ENCODE peak calls at places on chromosome 1, in four cellular contexts. One of them, this sample, is unnamed.

GRCh38 chr1:115706009-115706362 is 62.5 kb downstream of the CASQ2 start:
- DNase-seq in WTC11: no peak
- DNase-seq in K562: no peak
- DNase-seq in HepG2: no peak
- DNase-seq in this sample: no peak

GRCh38 chr1:41416081-41416480 is 54.8 kb downstream of the FOXO6 start:
- DNase-seq in WTC11: no peak
- DNase-seq in K562: no peak
- DNase-seq in HepG2: no peak
- DNase-seq in this sample: no peak

GRCh38 chr1:162327791-162328165 is 48.9 kb downstream of the SPATA46 start:
- DNase-seq in WTC11: no peak
- DNase-seq in K562: no peak
- DNase-seq in HepG2: no peak
- DNase-seq in this sample: no peak

GRCh38 chr1:205543351-205544305 is 39.2 kb downstream of the CDK18 start:
- DNase-seq in WTC11: peak
- DNase-seq in K562: peak
- DNase-seq in HepG2: peak
- DNase-seq in this sample: no peak

GRCh38 chr1:247638781-247639180 is 33.4 kb downstream of the OR2G3 start:
- DNase-seq in WTC11: no peak
- DNase-seq in K562: no peak
- DNase-seq in HepG2: no peak
- DNase-seq in this sample: no peak

GRCh38 chr1:100734716-100735115 is 15.2 kb downstream of the VCAM1 start:
- DNase-seq in WTC11: no peak
- DNase-seq in K562: no peak
- DNase-seq in HepG2: no peak
- DNase-seq in this sample: no peak

GRCh38 chr1:172697463-172698100 is 38.7 kb downstream of the FASLG start:
- DNase-seq in WTC11: no peak
- DNase-seq in K562: no peak
- DNase-seq in HepG2: no peak
- DNase-seq in this sample: no peak

GRCh38 chr1:165290143-165290542 is 66.4 kb downstream of the LMX1A start:
- DNase-seq in WTC11: no peak
- DNase-seq in K562: no peak
- DNase-seq in HepG2: no peak
- DNase-seq in this sample: no peak

GRCh38 chr1:15866696-15867687 is 19.5 kb downstream of the SPEN start:
- DNase-seq in WTC11: no peak
- DNase-seq in K562: no peak
- DNase-seq in HepG2: no peak
- DNase-seq in this sample: no peak

GRCh38 chr1:151953409-151954094 is 40.1 kb downstream of the S100A10 start:
- DNase-seq in WTC11: no peak
- DNase-seq in K562: no peak
- DNase-seq in HepG2: no peak
- DNase-seq in this sample: no peak

GRCh38 chr1:232440325-232441059 is 189.4 kb downstream of the SIPA1L2 start:
- DNase-seq in WTC11: no peak
- DNase-seq in K562: no peak
- DNase-seq in HepG2: no peak
- DNase-seq in this sample: no peak

DNA sequence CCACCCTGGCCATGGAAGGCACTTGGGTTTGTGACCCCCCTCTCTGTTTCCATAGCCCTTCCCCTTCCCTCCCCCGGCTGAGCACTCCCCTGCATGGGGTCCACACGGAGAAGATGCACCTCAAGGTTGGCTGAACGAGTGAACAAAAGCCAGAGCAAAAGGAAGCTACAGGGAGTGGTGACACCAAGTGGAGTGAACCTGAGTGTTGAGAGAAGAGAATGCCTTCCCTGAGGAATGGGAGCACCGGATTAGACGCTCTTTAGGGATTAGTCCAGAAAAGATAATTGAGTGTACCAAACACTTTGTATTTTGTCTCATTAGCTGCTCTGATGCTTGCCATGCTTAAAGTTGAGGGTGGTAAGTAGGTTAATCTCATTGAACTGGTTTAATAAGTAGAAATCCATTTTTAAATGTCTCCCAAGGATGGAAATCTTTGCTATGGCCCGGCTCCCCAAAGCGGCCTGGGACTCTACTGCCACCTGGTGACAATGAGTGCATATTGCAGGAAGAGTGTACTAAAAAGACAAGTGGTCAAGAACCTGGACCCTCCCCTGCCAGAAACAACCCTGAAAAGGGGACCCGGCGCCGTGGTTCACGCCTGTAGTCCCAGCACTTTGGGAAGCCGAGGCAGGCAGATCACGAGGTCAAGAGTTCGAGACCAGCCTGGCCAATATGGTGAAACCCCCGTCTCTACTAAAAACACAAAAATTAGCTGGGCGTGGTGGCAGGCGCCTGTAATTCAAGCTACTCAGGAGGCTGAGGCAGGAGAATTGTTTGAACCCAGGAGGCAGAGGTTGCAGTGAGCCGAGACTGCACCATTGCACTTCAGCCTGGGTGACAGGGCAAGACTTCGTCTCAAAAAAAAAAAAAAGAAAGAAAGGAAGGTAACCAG is 150.6 kb upstream of the ZC3H12A start:
- DNase-seq in WTC11: peak
- DNase-seq in K562: peak
- DNase-seq in HepG2: peak
- DNase-seq in this sample: peak
- TF ChIP-seq ELF4 in WTC11: no peak
- TF ChIP-seq ELF4 in K562: no peak
- TF ChIP-seq ELF4 in HepG2: no peak
- TF ChIP-seq ELF4 in this sample: no peak

DNA sequence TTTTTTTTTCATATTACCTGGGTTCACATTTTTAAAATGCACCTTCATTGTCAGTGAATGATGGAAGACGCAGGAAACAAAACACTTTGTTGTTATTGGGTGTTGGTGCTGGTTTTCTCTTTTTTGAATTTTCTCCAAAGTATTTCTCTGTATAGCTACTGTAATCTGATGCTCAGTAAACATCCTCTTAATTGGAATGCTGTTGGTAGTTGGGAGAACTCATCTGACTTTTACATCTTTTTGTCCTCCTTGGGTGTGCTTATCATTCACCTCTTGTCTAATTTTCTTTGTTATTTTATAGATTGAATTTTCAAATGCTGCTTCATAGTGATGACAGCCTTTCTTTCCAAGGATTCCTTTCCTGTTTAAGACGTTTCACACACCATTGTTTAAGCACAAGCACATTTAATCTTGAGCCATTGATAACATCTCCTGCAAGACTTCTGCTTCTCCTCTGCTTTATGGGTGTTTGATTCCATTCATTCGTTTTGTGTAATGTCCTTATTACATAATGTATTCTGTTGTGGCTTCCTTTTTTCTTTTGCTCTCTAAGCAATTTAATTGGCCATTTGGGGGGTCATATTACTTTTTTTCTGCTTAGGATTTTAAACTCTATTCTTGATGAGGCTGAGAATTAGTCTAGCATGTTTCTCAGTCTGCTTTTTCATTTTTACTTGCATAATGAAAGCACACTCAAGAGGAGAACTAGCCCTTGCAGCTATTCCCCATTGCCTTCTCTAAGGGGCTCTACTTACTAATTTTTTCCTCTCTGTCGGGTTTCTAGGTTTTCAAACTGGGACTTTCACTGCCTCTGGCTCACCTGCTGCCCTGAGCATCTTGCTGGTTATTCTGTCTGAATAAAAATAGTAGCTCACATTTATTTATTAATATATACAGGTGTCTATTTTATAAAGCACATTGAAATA is 42.0 kb upstream of the CD34 start:
- DNase-seq in WTC11: no peak
- DNase-seq in K562: no peak
- DNase-seq in HepG2: no peak
- DNase-seq in this sample: no peak
- TF ChIP-seq ELF4 in WTC11: no peak
- TF ChIP-seq ELF4 in K562: no peak
- TF ChIP-seq ELF4 in HepG2: no peak
- TF ChIP-seq ELF4 in this sample: no peak

GRCh38 chr1:225700164-225700740 is 47.3 kb upstream of the ENAH start:
- DNase-seq in WTC11: no peak
- DNase-seq in K562: no peak
- DNase-seq in HepG2: peak
- DNase-seq in this sample: no peak
- TF ChIP-seq ELF4 in WTC11: no peak
- TF ChIP-seq ELF4 in K562: no peak
- TF ChIP-seq ELF4 in HepG2: no peak
- TF ChIP-seq ELF4 in this sample: no peak

GRCh38 chr1:214475746-214476145 is 75.7 kb downstream of the PTPN14 start:
- DNase-seq in WTC11: no peak
- DNase-seq in K562: no peak
- DNase-seq in HepG2: no peak
- DNase-seq in this sample: no peak

GRCh38 chr1:214475331-214475730 is 76.1 kb downstream of the PTPN14 start:
- DNase-seq in WTC11: no peak
- DNase-seq in K562: no peak
- DNase-seq in HepG2: no peak
- DNase-seq in this sample: no peak

GRCh38 chr1:214474467-214474866 is 76.9 kb downstream of the PTPN14 start:
- DNase-seq in WTC11: no peak
- DNase-seq in K562: no peak
- DNase-seq in HepG2: no peak
- DNase-seq in this sample: no peak

GRCh38 chr1:214476958-214477870 is 74.2 kb downstream of the PTPN14 start:
- DNase-seq in WTC11: no peak
- DNase-seq in K562: no peak
- DNase-seq in HepG2: no peak
- DNase-seq in this sample: no peak

DNA sequence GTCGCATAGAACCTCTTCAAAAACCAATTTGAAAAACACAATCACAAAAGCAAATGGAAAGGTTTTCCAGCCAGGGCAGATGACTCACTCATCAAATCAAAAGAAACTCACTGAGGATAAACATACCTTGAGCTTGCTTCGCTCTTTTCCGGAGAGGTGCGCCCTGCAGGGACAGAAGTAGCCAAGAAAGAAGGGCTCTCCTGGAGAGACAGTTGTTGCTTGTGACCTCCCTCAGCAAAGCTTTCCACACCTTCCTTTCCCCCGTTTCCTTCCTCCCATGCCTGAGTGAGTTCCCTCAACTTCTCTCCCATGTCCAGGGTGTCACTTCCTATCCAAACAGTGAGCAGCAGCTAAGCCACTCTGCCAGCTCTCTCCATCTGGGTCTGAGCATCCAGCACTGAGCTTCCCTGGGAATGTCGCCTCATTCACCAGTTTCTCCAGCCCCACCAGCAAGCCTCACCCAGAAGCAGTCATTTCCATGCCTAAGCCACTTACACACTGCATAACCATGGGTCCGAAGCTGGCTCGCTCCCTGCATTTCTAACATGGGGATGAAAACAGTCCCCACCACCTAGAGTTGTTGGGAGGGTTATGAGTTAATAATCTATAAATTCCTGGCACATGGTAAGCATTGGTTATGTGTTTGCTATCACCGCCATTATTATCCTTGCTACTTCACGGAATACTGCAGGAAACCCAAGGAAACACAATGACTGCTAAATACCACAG is 75.0 kb downstream of the PTPN14 start:
- DNase-seq in WTC11: no peak
- DNase-seq in K562: no peak
- DNase-seq in HepG2: no peak
- DNase-seq in this sample: no peak
- TF ChIP-seq ELF4 in WTC11: no peak
- TF ChIP-seq ELF4 in K562: no peak
- TF ChIP-seq ELF4 in HepG2: no peak
- TF ChIP-seq ELF4 in this sample: no peak

DNA sequence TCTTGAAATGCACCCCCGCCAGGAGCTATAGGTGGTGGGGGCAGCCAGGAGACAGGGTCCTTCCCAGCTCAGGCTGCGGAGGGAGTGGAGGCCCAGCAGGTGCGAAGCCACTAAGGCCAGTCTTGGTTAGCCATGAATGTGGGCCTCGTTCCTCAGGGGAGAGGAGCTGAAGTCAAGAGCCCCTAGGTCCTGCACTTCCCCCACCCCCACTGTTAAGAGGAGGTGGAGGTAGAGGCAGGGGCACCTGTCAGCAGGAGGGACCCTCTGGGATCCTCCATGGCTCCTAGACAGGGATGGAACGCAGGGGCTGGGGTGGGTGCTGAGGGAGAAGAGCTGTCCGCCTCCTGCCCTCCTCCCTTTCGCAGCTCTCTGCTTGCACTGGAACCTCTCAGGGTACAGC is 37.1 kb downstream of the MATN1 start:
- DNase-seq in WTC11: no peak
- DNase-seq in K562: no peak
- DNase-seq in HepG2: no peak
- DNase-seq in this sample: no peak
- TF ChIP-seq ELF4 in WTC11: no peak
- TF ChIP-seq ELF4 in K562: no peak
- TF ChIP-seq ELF4 in HepG2: no peak
- TF ChIP-seq ELF4 in this sample: no peak